ENCODE peak calls at places on chromosomes 2 and 18, in seven cellular contexts. One of them, this sample, is unnamed.

GRCh38 chr2:162243305-162243693 is at the start of gene FAP:
- DNase-seq in dorsolateral prefrontal cortex: no peak
- DNase-seq in body of pancreas: no peak
- DNase-seq in MCF 10A: peak
- DNase-seq in lung: no peak
- DNase-seq in upper lobe of right lung: no peak
- DNase-seq in neural crest cell: no peak
- DNase-seq in this sample: no peak

GRCh38 chr2:120825370-120826259 is 89.9 kb downstream of the GLI2 start:
- DNase-seq in lung: peak
- DNase-seq in neural crest cell: no peak
- DNase-seq in dorsolateral prefrontal cortex: peak
- DNase-seq in upper lobe of right lung: peak
- DNase-seq in MCF 10A: peak
- DNase-seq in body of pancreas: no peak
- DNase-seq in this sample: no peak

GRCh38 chr2:114709936-114710850 is 267.8 kb downstream of the DPP10 start:
- DNase-seq in dorsolateral prefrontal cortex: no peak
- DNase-seq in MCF 10A: no peak
- DNase-seq in neural crest cell: no peak
- DNase-seq in lung: no peak
- DNase-seq in upper lobe of right lung: no peak
- DNase-seq in body of pancreas: no peak
- DNase-seq in this sample: no peak

GRCh38 chr2:44246436-44246835 is 28.8 kb upstream of the SLC3A1 start:
- DNase-seq in lung: no peak
- DNase-seq in MCF 10A: no peak
- DNase-seq in body of pancreas: no peak
- DNase-seq in upper lobe of right lung: no peak
- DNase-seq in neural crest cell: no peak
- DNase-seq in dorsolateral prefrontal cortex: no peak
- DNase-seq in this sample: no peak

GRCh38 chr2:17479875-17480274 is 38.4 kb downstream of the RAD51AP2 start:
- DNase-seq in dorsolateral prefrontal cortex: no peak
- DNase-seq in body of pancreas: no peak
- DNase-seq in upper lobe of right lung: no peak
- DNase-seq in lung: no peak
- DNase-seq in neural crest cell: no peak
- DNase-seq in MCF 10A: peak
- DNase-seq in this sample: no peak

GRCh38 chr2:240775911-240776310 is 44.1 kb downstream of the KIF1A start:
- DNase-seq in neural crest cell: no peak
- DNase-seq in MCF 10A: no peak
- DNase-seq in upper lobe of right lung: no peak
- DNase-seq in dorsolateral prefrontal cortex: no peak
- DNase-seq in body of pancreas: no peak
- DNase-seq in lung: no peak
- DNase-seq in this sample: no peak

GRCh38 chr2:134127496-134127895 is 126.4 kb upstream of the MGAT5 start:
- DNase-seq in upper lobe of right lung: no peak
- DNase-seq in neural crest cell: no peak
- DNase-seq in lung: no peak
- DNase-seq in MCF 10A: no peak
- DNase-seq in dorsolateral prefrontal cortex: no peak
- DNase-seq in body of pancreas: no peak
- DNase-seq in this sample: no peak

GRCh38 chr18:69787825-69788547 is 159.7 kb downstream of the CD226 start:
- DNase-seq in dorsolateral prefrontal cortex: no peak
- DNase-seq in MCF 10A: peak
- DNase-seq in neural crest cell: no peak
- DNase-seq in lung: no peak
- DNase-seq in body of pancreas: no peak
- DNase-seq in upper lobe of right lung: no peak
- DNase-seq in this sample: peak

GRCh38 chr2:214481204-214481603 is 70.3 kb downstream of the VWC2L start:
- DNase-seq in neural crest cell: no peak
- DNase-seq in MCF 10A: peak
- DNase-seq in upper lobe of right lung: no peak
- DNase-seq in lung: no peak
- DNase-seq in dorsolateral prefrontal cortex: no peak
- DNase-seq in body of pancreas: no peak
- DNase-seq in this sample: no peak

GRCh38 chr2:186199029-186199428 is 287.0 kb upstream of the ZC3H15 start:
- DNase-seq in upper lobe of right lung: no peak
- DNase-seq in dorsolateral prefrontal cortex: no peak
- DNase-seq in lung: no peak
- DNase-seq in neural crest cell: no peak
- DNase-seq in body of pancreas: no peak
- DNase-seq in MCF 10A: no peak
- DNase-seq in this sample: no peak

GRCh38 chr2:222364280-222364895 is 60.0 kb upstream of the SGPP2 start:
- DNase-seq in MCF 10A: peak
- DNase-seq in neural crest cell: no peak
- DNase-seq in body of pancreas: no peak
- DNase-seq in lung: no peak
- DNase-seq in upper lobe of right lung: no peak
- DNase-seq in dorsolateral prefrontal cortex: no peak
- DNase-seq in this sample: no peak

GRCh38 chr2:134934641-134935040 is 16.0 kb downstream of the CCNT2 start:
- DNase-seq in upper lobe of right lung: no peak
- DNase-seq in MCF 10A: peak
- DNase-seq in body of pancreas: no peak
- DNase-seq in dorsolateral prefrontal cortex: no peak
- DNase-seq in lung: no peak
- DNase-seq in neural crest cell: no peak
- DNase-seq in this sample: no peak

GRCh38 chr18:39596216-39596615 is 2030.6 kb upstream of the CELF4 start:
- DNase-seq in dorsolateral prefrontal cortex: no peak
- DNase-seq in MCF 10A: no peak
- DNase-seq in lung: no peak
- DNase-seq in upper lobe of right lung: no peak
- DNase-seq in neural crest cell: no peak
- DNase-seq in body of pancreas: no peak
- DNase-seq in this sample: no peak

GRCh38 chr2:160952462-160952861 is 207.8 kb upstream of the TANK start:
- DNase-seq in MCF 10A: no peak
- DNase-seq in body of pancreas: peak
- DNase-seq in neural crest cell: no peak
- DNase-seq in dorsolateral prefrontal cortex: no peak
- DNase-seq in upper lobe of right lung: no peak
- DNase-seq in lung: peak
- DNase-seq in this sample: no peak

GRCh38 chr2:173751245-173751975 is 213.8 kb downstream of the SP3 start:
- DNase-seq in upper lobe of right lung: no peak
- DNase-seq in dorsolateral prefrontal cortex: no peak
- DNase-seq in body of pancreas: no peak
- DNase-seq in neural crest cell: no peak
- DNase-seq in MCF 10A: no peak
- DNase-seq in lung: no peak
- DNase-seq in this sample: no peak

GRCh38 chr2:173750831-173751230 is 214.3 kb downstream of the SP3 start:
- DNase-seq in dorsolateral prefrontal cortex: no peak
- DNase-seq in neural crest cell: no peak
- DNase-seq in lung: no peak
- DNase-seq in MCF 10A: no peak
- DNase-seq in body of pancreas: no peak
- DNase-seq in upper lobe of right lung: no peak
- DNase-seq in this sample: no peak

GRCh38 chr2:173750332-173750731 is 214.8 kb downstream of the SP3 start:
- DNase-seq in MCF 10A: no peak
- DNase-seq in neural crest cell: no peak
- DNase-seq in body of pancreas: no peak
- DNase-seq in lung: no peak
- DNase-seq in dorsolateral prefrontal cortex: no peak
- DNase-seq in upper lobe of right lung: no peak
- DNase-seq in this sample: no peak

GRCh38 chr2:173747037-173747436 is 218.1 kb downstream of the SP3 start:
- DNase-seq in MCF 10A: no peak
- DNase-seq in body of pancreas: no peak
- DNase-seq in upper lobe of right lung: no peak
- DNase-seq in neural crest cell: no peak
- DNase-seq in lung: no peak
- DNase-seq in dorsolateral prefrontal cortex: no peak
- DNase-seq in this sample: no peak

GRCh38 chr2:173749315-173749714 is 215.9 kb downstream of the SP3 start:
- DNase-seq in upper lobe of right lung: no peak
- DNase-seq in body of pancreas: no peak
- DNase-seq in MCF 10A: peak
- DNase-seq in dorsolateral prefrontal cortex: no peak
- DNase-seq in neural crest cell: no peak
- DNase-seq in lung: no peak
- DNase-seq in this sample: no peak
- TF ChIP-seq CTCF in upper lobe of right lung: peak
- TF ChIP-seq CTCF in body of pancreas: peak
- TF ChIP-seq CTCF in MCF 10A: peak
- TF ChIP-seq CTCF in dorsolateral prefrontal cortex: no peak
- TF ChIP-seq CTCF in neural crest cell: peak
- TF ChIP-seq CTCF in lung: no peak
- TF ChIP-seq CTCF in this sample: no peak

GRCh38 chr2:1231664-1232063 is 181.6 kb upstream of the TPO start:
- DNase-seq in body of pancreas: no peak
- DNase-seq in lung: no peak
- DNase-seq in dorsolateral prefrontal cortex: no peak
- DNase-seq in upper lobe of right lung: no peak
- DNase-seq in neural crest cell: no peak
- DNase-seq in MCF 10A: no peak
- DNase-seq in this sample: no peak

GRCh38 chr2:1227289-1227900 is 185.9 kb upstream of the TPO start:
- DNase-seq in dorsolateral prefrontal cortex: no peak
- DNase-seq in upper lobe of right lung: no peak
- DNase-seq in lung: no peak
- DNase-seq in MCF 10A: no peak
- DNase-seq in body of pancreas: no peak
- DNase-seq in neural crest cell: no peak
- DNase-seq in this sample: no peak

GRCh38 chr2:1226766-1227165 is 186.5 kb upstream of the TPO start:
- DNase-seq in MCF 10A: no peak
- DNase-seq in body of pancreas: no peak
- DNase-seq in dorsolateral prefrontal cortex: no peak
- DNase-seq in neural crest cell: no peak
- DNase-seq in upper lobe of right lung: no peak
- DNase-seq in lung: no peak
- DNase-seq in this sample: no peak

GRCh38 chr2:1233280-1233679 is 180.0 kb upstream of the TPO start:
- DNase-seq in upper lobe of right lung: peak
- DNase-seq in body of pancreas: no peak
- DNase-seq in dorsolateral prefrontal cortex: no peak
- DNase-seq in lung: peak
- DNase-seq in MCF 10A: no peak
- DNase-seq in neural crest cell: no peak
- DNase-seq in this sample: no peak

DNA sequence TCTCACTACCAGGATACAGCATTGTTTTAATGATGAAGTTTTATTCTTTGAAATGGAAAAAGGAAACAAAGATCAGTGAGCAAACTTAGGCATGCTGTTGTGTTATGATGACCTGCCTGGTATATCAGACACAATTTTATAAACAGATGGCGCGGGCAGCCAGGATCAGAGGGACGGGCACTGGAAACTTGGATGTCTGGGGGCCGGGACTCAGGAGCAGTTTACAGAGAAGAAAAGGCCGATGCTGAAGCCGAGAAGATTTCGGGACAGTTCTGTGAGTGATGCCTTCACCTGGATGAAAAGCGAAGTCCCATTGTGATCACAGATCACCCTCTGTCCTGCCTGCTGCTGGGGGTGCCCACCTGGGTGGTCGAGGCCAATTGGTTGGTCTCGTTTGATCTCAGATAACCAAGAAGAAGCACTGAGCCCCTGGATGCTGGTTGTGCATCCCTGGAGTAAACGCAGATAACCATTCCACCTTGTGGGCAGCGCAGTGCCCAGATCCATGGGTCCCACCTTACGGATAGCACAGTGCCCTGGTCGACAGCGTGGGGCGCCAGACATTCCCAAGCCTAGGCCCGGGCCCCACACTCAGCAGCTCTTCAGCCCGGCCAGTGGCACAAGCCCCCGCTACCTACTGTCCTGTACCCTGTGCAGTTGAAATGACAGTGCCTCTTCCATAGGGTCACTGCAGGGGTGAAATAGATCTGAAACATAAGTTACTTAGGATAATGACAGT is 182.9 kb upstream of the TPO start:
- DNase-seq in dorsolateral prefrontal cortex: no peak
- DNase-seq in upper lobe of right lung: no peak
- DNase-seq in MCF 10A: no peak
- DNase-seq in body of pancreas: no peak
- DNase-seq in neural crest cell: no peak
- DNase-seq in lung: no peak
- DNase-seq in this sample: no peak
- TF ChIP-seq CTCF in dorsolateral prefrontal cortex: no peak
- TF ChIP-seq CTCF in upper lobe of right lung: no peak
- TF ChIP-seq CTCF in MCF 10A: no peak
- TF ChIP-seq CTCF in body of pancreas: no peak
- TF ChIP-seq CTCF in neural crest cell: no peak
- TF ChIP-seq CTCF in lung: no peak
- TF ChIP-seq CTCF in this sample: no peak

DNA sequence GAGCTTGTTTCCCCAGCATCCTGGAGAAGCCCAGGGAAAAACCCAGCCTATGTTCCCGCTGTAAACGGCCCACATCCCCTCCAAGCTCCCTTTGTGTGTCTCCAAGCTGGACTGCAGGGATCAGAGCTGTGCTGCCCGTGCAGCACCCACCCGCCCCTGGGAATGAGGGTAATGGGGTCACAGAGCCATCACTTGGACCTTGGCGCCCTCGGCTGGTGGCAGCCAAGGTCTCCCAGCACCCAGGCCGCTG is 670 bp upstream of the INPP5D start:
- DNase-seq in upper lobe of right lung: no peak
- DNase-seq in dorsolateral prefrontal cortex: no peak
- DNase-seq in neural crest cell: no peak
- DNase-seq in body of pancreas: no peak
- DNase-seq in lung: no peak
- DNase-seq in MCF 10A: no peak
- DNase-seq in this sample: no peak
- TF ChIP-seq CTCF in upper lobe of right lung: no peak
- TF ChIP-seq CTCF in dorsolateral prefrontal cortex: no peak
- TF ChIP-seq CTCF in neural crest cell: no peak
- TF ChIP-seq CTCF in body of pancreas: no peak
- TF ChIP-seq CTCF in lung: no peak
- TF ChIP-seq CTCF in MCF 10A: no peak
- TF ChIP-seq CTCF in this sample: no peak

GRCh38 chr2:208253518-208254117 is 1.3 kb downstream of the IDH1 start:
- DNase-seq in dorsolateral prefrontal cortex: no peak
- DNase-seq in neural crest cell: no peak
- DNase-seq in upper lobe of right lung: no peak
- DNase-seq in lung: no peak
- DNase-seq in body of pancreas: no peak
- DNase-seq in MCF 10A: no peak
- DNase-seq in this sample: no peak

GRCh38 chr2:208254118-208254870 is 577 bp downstream of the IDH1 start:
- DNase-seq in neural crest cell: peak
- DNase-seq in lung: peak
- DNase-seq in dorsolateral prefrontal cortex: peak
- DNase-seq in body of pancreas: peak
- DNase-seq in MCF 10A: peak
- DNase-seq in upper lobe of right lung: peak
- DNase-seq in this sample: no peak

GRCh38 chr2:208255557-208256106 is 761 bp upstream of the IDH1 start:
- DNase-seq in neural crest cell: no peak
- DNase-seq in dorsolateral prefrontal cortex: no peak
- DNase-seq in lung: no peak
- DNase-seq in body of pancreas: no peak
- DNase-seq in upper lobe of right lung: no peak
- DNase-seq in MCF 10A: no peak
- DNase-seq in this sample: no peak

GRCh38 chr2:208254871-208255556 is at the start of gene IDH1:
- DNase-seq in neural crest cell: peak
- DNase-seq in dorsolateral prefrontal cortex: peak
- DNase-seq in lung: peak
- DNase-seq in MCF 10A: peak
- DNase-seq in upper lobe of right lung: peak
- DNase-seq in body of pancreas: peak
- DNase-seq in this sample: peak

GRCh38 chr2:208256192-208256782 is 1.4 kb upstream of the IDH1 start:
- DNase-seq in body of pancreas: peak
- DNase-seq in lung: no peak
- DNase-seq in dorsolateral prefrontal cortex: no peak
- DNase-seq in MCF 10A: peak
- DNase-seq in neural crest cell: no peak
- DNase-seq in upper lobe of right lung: no peak
- DNase-seq in this sample: no peak
- TF ChIP-seq CTCF in body of pancreas: peak
- TF ChIP-seq CTCF in lung: no peak
- TF ChIP-seq CTCF in dorsolateral prefrontal cortex: no peak
- TF ChIP-seq CTCF in MCF 10A: peak
- TF ChIP-seq CTCF in neural crest cell: peak
- TF ChIP-seq CTCF in upper lobe of right lung: no peak
- TF ChIP-seq CTCF in this sample: peak

This sample was measured in keratinocyte.